ENCODE peak calls at places on chromosomes 1 and 21, in seven cellular contexts. C is HCT116, M is SK-N-SH, N is HepG2, D is H1, I is K562, Q is GM12878. F is an unnamed sample.

GRCh38 chr1:27623327-27624212 is 11.4 kb downstream of the FGR start:
- DNase-seq in C (no peak), M (no peak), N (no peak), D (no peak), I (no peak), Q (no peak), F (no peak)

GRCh38 chr1:44647896-44648295 is 26.4 kb downstream of the TMEM53 start:
- DNase-seq in C (no peak), M (no peak), N (no peak), D (no peak), I (no peak), Q (no peak), F (no peak)

GRCh38 chr1:78501203-78501602 is 10.4 kb downstream of the PTGFR start:
- DNase-seq in C (no peak), M (no peak), N (no peak), D (no peak), I (no peak), Q (no peak), F (no peak)

GRCh38 chr1:56557746-56558145 is 21.6 kb downstream of the PLPP3 start:
- DNase-seq in C (no peak), M (no peak), N (no peak), D (no peak), I (no peak), Q (no peak), F (no peak)

GRCh38 chr1:145985502-145986439 is 10.6 kb downstream of the TXNIP start:
- DNase-seq in C (peak; percentile 33), M (no peak), N (peak; percentile 56), D (no peak), I (no peak), Q (no peak), F (no peak)

GRCh38 chr1:75083848-75084514 is 50.2 kb upstream of the LHX8 start:
- DNase-seq in C (no peak), M (no peak), N (no peak), D (no peak), I (no peak), Q (no peak), F (no peak)

GRCh38 chr1:28176492-28177470 is at the start of gene PTAFR:
- DNase-seq in C (no peak), M (no peak), N (no peak), D (no peak), I (no peak), Q (no peak), F (no peak)

GRCh38 chr1:228338521-228339051 is 68.0 kb downstream of the TRIM11 start:
- DNase-seq in C (no peak), M (no peak), N (no peak), D (peak; percentile 43), I (no peak), Q (no peak), F (no peak)

GRCh38 chr1:78490861-78491310 is at the start of gene PTGFR:
- DNase-seq in C (no peak), M (peak; percentile 73), N (no peak), D (peak; percentile 74), I (no peak), Q (no peak), F (no peak)

GRCh38 chr21:37619464-37619974 is 252.9 kb downstream of the DYRK1A start:
- DNase-seq in C (no peak), M (no peak), N (no peak), D (no peak), I (no peak), Q (no peak), F (no peak)

GRCh38 chr1:205774277-205775014 is 836 bp downstream of the RAB29 start:
- DNase-seq in C (no peak), M (peak; percentile 45), N (peak; percentile 35), D (peak; percentile 59), I (peak; percentile 63), Q (peak; percentile 58), F (no peak)

GRCh38 chr1:157217486-157217885 is 79.3 kb upstream of the ETV3 start:
- DNase-seq in C (no peak), M (no peak), N (no peak), D (no peak), I (no peak), Q (no peak), F (no peak)

GRCh38 chr1:182652933-182653332 is 31.5 kb downstream of the RGS8 start:
- DNase-seq in C (no peak), M (no peak), N (no peak), D (no peak), I (no peak), Q (no peak), F (no peak)

GRCh38 chr1:36457691-36458090 is 6.5 kb downstream of the MRPS15 start:
- DNase-seq in C (no peak), M (no peak), N (no peak), D (no peak), I (no peak), Q (no peak), F (no peak)

GRCh38 chr21:44012474-44013379 is 618 bp downstream of the TRAPPC10 start:
- DNase-seq in C (no peak), M (peak; percentile 84), N (peak; percentile 65), D (peak; percentile 96), I (peak; percentile 95), Q (peak; percentile 27), F (no peak)

GRCh38 chr1:61851849-61852692 is 109.8 kb downstream of the PATJ start:
- DNase-seq in C (peak; percentile 56), M (peak; percentile 36), N (peak; percentile 47), D (no peak), I (peak; percentile 32), Q (no peak), F (no peak)

GRCh38 chr1:225572422-225572821 is 80.5 kb downstream of the ENAH start:
- DNase-seq in C (no peak), M (no peak), N (no peak), D (no peak), I (no peak), Q (no peak), F (no peak)
- TF ChIP-seq SIN3A in C (no peak), M (no peak), N (no peak), D (no peak), I (no peak), Q (no peak), F (no peak)

DNA sequence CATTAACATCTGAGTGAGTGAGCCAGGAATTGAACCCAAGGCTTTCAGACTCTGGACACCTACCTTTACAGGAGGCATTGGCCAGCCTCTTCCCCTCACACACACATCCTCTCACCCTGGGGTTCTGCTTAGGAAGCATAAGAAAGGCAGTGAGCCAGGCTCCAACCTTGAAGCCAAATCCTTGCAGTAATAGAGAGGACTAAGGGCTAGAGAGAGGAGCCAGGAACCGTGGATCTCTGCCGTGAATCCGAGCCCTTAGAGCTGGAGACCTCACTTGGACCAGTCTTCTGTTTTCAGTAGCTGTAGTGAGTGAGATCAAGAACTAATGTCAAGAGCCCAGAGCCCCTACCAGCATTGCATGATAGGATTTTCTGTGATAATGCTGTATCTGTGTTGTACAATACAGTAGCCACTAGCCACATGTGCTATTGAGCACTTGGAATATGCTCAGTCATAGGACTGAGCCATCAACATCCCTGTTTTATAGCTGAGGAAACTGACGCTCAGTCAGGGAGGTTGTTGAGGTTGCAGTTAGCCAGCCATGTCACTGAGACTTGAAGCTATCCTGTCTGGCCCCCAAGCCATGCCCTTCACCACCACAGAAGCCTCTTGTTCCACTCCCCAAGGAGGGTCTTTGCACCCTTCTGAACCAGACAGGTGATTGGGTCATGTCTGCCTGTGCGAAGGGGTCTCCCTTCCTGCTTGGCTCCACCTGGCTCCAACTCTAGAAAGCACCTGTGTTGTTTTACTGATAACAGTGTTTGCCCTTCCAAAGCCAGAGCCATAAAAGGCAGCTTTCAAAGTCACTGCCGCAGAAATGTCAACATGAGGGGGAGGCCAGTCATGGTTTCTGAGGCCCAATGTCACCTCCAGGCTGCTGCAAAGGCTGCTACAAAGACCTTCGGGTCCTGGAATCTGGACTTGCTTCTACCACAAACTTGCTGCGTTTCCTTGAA is 101.1 kb upstream of the JUN start:
- DNase-seq in C (no peak), M (no peak), N (peak; percentile 98), D (no peak), I (no peak), Q (no peak), F (no peak)
- TF ChIP-seq SIN3A in C (no peak), M (no peak), N (no peak), D (no peak), I (no peak), Q (no peak), F (no peak)

GRCh38 chr1:14549897-14550635 is 48.4 kb upstream of the KAZN start:
- DNase-seq in C (no peak), M (no peak), N (no peak), D (no peak), I (no peak), Q (no peak), F (no peak)

GRCh38 chr1:14553711-14554110 is 44.8 kb upstream of the KAZN start:
- DNase-seq in C (no peak), M (no peak), N (no peak), D (no peak), I (no peak), Q (no peak), F (no peak)

DNA sequence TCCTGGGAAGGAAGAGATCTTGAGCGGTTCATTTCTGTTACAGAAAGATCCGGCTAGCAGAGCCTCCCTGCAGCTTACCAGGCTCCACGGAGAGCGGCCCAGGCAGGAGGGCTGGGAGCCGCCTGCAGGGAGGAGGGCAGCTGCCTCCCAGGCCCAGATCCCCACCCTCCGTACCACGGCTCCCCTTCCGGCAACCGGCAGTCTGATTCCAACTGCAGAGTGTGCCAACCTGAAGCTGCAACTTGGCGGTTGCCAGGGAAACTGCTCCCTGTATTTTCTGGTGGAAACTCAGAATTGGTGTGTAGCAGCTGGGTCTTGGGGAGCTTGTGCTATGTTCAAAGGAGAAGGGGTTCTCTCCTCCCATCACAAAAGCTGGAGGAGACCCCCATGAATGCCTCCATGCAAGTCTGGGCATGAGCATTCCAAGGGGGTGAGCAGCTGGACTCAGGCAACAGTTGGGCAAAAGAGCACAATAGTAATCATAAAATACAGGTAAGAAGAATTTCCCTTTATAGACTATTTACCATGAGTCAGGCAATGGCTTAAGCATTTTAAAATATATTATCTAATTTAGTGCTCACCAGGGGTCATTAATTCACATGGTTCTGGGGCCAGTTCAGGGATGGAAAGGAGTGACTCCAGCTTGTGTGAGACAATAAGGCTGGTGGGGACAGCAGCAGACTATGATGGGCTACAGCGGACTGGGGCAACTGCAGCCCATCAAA is 46.1 kb upstream of the KAZN start:
- DNase-seq in C (no peak), M (no peak), N (no peak), D (no peak), I (no peak), Q (no peak), F (no peak)
- TF ChIP-seq SIN3A in C (no peak), M (no peak), N (no peak), D (no peak), I (no peak), Q (no peak), F (no peak)

DNA sequence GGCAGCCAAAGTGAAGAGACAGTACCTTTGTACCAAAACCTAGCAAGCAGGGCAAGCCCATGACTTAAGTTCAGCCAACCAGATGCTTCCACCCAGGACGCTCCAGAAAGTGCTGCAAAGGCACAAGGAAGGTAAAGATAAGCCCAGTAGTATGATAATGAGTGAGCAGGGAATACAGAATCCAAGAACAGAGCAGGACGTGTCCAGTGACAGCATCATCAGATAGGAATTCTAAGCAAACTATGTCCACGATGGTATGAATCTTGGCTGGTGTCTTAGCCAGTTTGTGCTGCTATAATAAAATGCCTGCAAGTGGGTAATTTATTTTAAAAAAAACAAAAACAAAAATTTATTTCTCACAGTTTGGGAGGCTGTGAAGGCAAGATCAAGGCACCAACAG is 13.6 kb downstream of the GJA4 start:
- DNase-seq in C (no peak), M (no peak), N (no peak), D (no peak), I (no peak), Q (no peak), F (no peak)
- TF ChIP-seq SIN3A in C (no peak), M (no peak), N (no peak), D (no peak), I (no peak), Q (no peak), F (no peak)

F was measured in Panc1.